ENCODE peak calls at places on chromosome 15, in five cellular contexts. C, B, P, Y and Z are unnamed samples.

GRCh38 chr15:70337292-70338186 is 239.8 kb upstream of the TLE3 start:
- DNase-seq in C (no peak), B (no peak), P (no peak), Y (peak; percentile 52), Z (no peak)

GRCh38 chr15:51750942-51751686 is at the start of gene TMOD2:
- DNase-seq in C (no peak), B (peak; percentile 43), P (peak; percentile 70), Y (peak; percentile 63), Z (peak; percentile 55)

GRCh38 chr15:85411992-85412538 is 31.7 kb downstream of the AKAP13 start:
- DNase-seq in C (no peak), B (no peak), P (no peak), Y (no peak), Z (no peak)

GRCh38 chr15:68200016-68200861 is 4.9 kb downstream of the CALML4 start:
- DNase-seq in C (no peak), B (no peak), P (no peak), Y (peak; percentile 36), Z (no peak)

GRCh38 chr15:34737379-34737928 is 17.3 kb downstream of the GJD2 start:
- DNase-seq in C (no peak), B (no peak), P (no peak), Y (peak; percentile 35), Z (no peak)

GRCh38 chr15:70328137-70329115 is 230.7 kb upstream of the TLE3 start:
- DNase-seq in C (no peak), B (no peak), P (no peak), Y (no peak), Z (peak; percentile 63)

GRCh38 chr15:65184305-65184943 is 718 bp downstream of the CLPX start:
- DNase-seq in C (peak; percentile 58), B (peak; percentile 42), P (peak; percentile 70), Y (peak; percentile 72), Z (peak; percentile 52)

GRCh38 chr15:58864602-58865419 is 68.7 kb downstream of the SLTM start:
- DNase-seq in C (no peak), B (no peak), P (no peak), Y (peak; percentile 13), Z (peak; percentile 30)

DNA sequence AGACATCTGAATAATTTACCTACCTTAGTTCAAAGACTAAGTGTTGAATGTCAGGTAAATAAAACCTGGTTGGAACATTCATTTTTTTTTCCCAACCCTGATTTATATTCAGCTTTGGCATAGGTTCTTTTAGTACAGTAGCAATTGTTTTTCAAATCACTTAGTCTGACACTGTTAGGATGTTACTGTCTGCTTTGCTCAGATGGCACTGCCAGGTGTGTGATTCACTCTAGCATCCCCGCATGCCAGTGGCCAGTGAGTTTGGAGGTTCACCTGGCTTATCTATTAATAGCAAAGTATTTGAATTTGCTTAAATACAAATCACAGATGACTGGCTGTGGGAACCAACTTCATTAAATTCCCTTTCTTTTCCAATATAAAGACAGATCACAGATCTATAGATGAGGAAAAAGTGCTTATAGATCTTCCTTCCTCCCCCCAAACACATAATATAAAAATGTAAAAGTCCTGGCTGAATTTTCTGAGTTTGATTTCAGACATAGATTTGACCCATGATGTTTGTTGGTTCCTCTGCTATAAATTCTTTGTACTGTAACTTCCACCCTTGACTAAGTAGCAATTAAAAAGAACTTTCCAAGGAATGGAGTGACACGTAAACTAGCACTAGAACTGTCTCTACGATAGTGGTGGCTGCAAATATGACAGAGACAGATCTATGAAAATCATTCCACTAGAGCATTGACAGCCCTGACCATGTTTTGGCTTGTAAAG is 3.9 kb downstream of the THBS1 start:
- DNase-seq in C (no peak), B (no peak), P (no peak), Y (no peak), Z (no peak)
- H3K36me3 ChIP-seq in C (no peaks in the 10 kb centered on the region), B (peaks cover 80% of the 10 kb centered on the region), P (peaks cover 78% of the 10 kb centered on the region), Y (peaks cover 51% of the 10 kb centered on the region), Z (peaks cover 8% of the 10 kb centered on the region)

DNA sequence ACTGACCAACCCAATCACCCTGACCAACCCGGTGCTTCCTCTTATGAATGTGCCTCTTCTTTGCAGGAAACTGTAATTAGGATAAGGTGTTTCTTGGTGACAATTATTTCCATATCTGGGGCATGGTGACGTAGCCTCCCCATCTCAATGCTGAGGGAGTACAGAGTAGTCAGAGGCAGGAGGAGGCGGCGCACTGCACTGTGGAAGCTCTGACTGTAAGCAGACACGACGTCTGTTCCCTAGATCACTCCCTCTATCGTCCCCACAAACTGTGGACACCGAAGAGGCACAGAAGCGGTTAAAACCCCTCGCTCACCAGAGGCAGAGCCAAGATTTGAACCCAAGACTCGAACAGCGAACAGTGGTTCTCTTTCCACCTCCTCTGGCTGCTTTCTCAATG is 231.0 kb upstream of the IGF1R start:
- DNase-seq in C (no peak), B (no peak), P (no peak), Y (no peak), Z (no peak)
- H3K36me3 ChIP-seq in C (no peaks in the 10 kb centered on the region), B (no peaks in the 10 kb centered on the region), P (no peaks in the 10 kb centered on the region), Y (no peaks in the 10 kb centered on the region), Z (no peaks in the 10 kb centered on the region)

GRCh38 chr15:44716983-44717602 is 5.8 kb downstream of the B2M start:
- DNase-seq in C (no peak), B (no peak), P (no peak), Y (no peak), Z (no peak)
- H3K36me3 ChIP-seq in C (peaks cover 81% of the 10 kb centered on the region), B (peaks cover 39% of the 10 kb centered on the region), P (peaks cover 54% of the 10 kb centered on the region), Y (peaks cover 31% of the 10 kb centered on the region), Z (peaks cover 38% of the 10 kb centered on the region)

DNA sequence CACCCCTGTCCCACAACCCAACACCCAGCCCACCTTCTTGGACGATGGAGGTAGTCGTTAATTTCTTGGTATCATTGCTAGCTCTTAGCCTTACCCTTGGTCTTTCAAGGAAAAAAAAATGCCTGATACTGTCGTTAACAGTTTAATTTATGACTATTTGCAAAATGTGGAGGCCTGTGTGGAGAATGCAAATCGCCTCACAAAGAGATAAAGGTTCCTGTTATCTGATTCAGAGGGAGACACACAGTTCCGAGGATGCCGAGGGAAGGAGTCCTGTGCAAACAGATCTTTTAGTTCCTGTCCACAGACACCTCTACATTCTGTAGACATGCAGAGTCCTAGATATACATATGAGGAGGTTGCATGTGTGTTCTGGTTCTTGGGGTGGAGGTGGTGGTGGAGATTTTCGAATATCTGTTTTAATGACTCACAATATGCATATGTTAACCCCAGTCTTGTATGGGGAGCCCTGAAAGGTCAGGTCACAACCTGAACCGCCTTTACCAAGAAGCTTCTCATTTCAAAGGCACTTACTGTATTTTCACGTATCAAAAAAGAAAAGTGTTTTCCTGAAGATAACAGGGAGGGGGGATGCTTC is 5.6 kb downstream of the NR2F2 start:
- DNase-seq in C (no peak), B (peak; percentile 57), P (no peak), Y (no peak), Z (no peak)
- H3K36me3 ChIP-seq in C (no peaks in the 10 kb centered on the region), B (peaks cover 75% of the 10 kb centered on the region), P (peaks cover 21% of the 10 kb centered on the region), Y (no peaks in the 10 kb centered on the region), Z (peaks cover 15% of the 10 kb centered on the region)

GRCh38 chr15:90882781-90883525 is 1.4 kb upstream of the FES start:
- DNase-seq in C (no peak), B (no peak), P (no peak), Y (no peak), Z (no peak)
- H3K36me3 ChIP-seq in C (no peaks in the 10 kb centered on the region), B (peaks cover 23% of the 10 kb centered on the region), P (peaks cover 63% of the 10 kb centered on the region), Y (peaks cover 7% of the 10 kb centered on the region), Z (peaks cover 41% of the 10 kb centered on the region)

GRCh38 chr15:98938105-98938417 is 69.5 kb downstream of the PGPEP1L start:
- DNase-seq in C (no peak), B (no peak), P (no peak), Y (no peak), Z (peak; percentile 48)
- H3K36me3 ChIP-seq in C (no peaks in the 10 kb centered on the region), B (peaks cover 97% of the 10 kb centered on the region), P (peaks cover 86% of the 10 kb centered on the region), Y (peaks cover 22% of the 10 kb centered on the region), Z (peaks cover 3% of the 10 kb centered on the region)

DNA sequence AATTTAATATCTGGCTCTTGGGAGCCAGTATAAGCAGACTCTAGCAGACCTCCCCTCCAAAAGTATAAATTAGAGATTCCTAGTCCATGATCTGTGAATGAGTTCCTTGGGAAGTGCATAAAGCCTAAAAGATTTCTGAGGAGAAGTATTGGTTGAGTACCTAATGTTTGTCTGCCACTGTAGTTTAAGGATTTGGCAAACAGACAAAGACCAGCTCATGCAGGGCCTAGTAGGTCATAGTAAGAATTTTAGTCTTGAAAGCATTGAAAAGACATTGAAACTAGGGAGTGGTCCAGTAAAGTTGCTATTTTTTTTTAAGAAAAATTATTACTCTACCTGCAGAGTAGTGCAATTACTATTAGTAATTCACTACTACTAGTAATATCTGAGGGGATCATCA is 67.5 kb downstream of the SPRED1 start:
- DNase-seq in C (no peak), B (no peak), P (no peak), Y (no peak), Z (no peak)
- H3K36me3 ChIP-seq in C (peaks cover 4% of the 10 kb centered on the region), B (peaks cover 100% of the 10 kb centered on the region), P (peaks cover 9% of the 10 kb centered on the region), Y (peaks cover 5% of the 10 kb centered on the region), Z (peaks cover 5% of the 10 kb centered on the region)